ENCODE peak calls at places on chromosomes 6 and 20, in five cellular contexts. F, M, W, T and H are unnamed samples.

GRCh38 chr6:31178143-31179041 is 7.9 kb upstream of the POU5F1 start:
- DNase-seq in M (peak), W (no peak), T (no peak), F (peak), H (no peak)

GRCh38 chr6:37695857-37696219 is 1.8 kb downstream of the MDGA1 start:
- DNase-seq in W (no peak), M (no peak), T (no peak), F (no peak), H (no peak)

GRCh38 chr20:45340951-45341350 is 7.3 kb downstream of the SDC4 start:
- DNase-seq in T (no peak), W (no peak), M (no peak), F (no peak), H (no peak)

GRCh38 chr6:7035837-7036249 is 71.9 kb upstream of the RREB1 start:
- DNase-seq in W (peak), F (no peak), M (no peak), T (no peak), H (no peak)

GRCh38 chr6:150670311-150670710 is 70.6 kb downstream of the PLEKHG1 start:
- DNase-seq in T (no peak), M (no peak), W (no peak), F (no peak), H (no peak)

GRCh38 chr6:165854061-165854862 is 191.2 kb upstream of the PDE10A start:
- DNase-seq in M (no peak), W (no peak), T (no peak), F (no peak), H (no peak)

GRCh38 chr20:62819494-62820174 is 2.8 kb downstream of the COL9A3 start:
- DNase-seq in W (no peak), F (no peak), T (no peak), M (no peak), H (no peak)

GRCh38 chr20:45407067-45407745 is 883 bp upstream of the DBNDD2 start:
- DNase-seq in M (peak), T (no peak), W (no peak), F (no peak), H (peak)

GRCh38 chr20:5279661-5280060 is 37.1 kb downstream of the PROKR2 start:
- DNase-seq in M (no peak), F (no peak), T (no peak), W (peak), H (no peak)

GRCh38 chr6:148002067-148002466 is 340.6 kb upstream of the SASH1 start:
- DNase-seq in F (no peak), M (no peak), W (no peak), T (no peak), H (no peak)

GRCh38 chr6:118285791-118286190 is 262.3 kb upstream of the PLN start:
- DNase-seq in F (no peak), M (no peak), W (no peak), T (no peak), H (no peak)

GRCh38 chr6:125729983-125730382 is 19.4 kb upstream of the HEY2 start:
- DNase-seq in W (no peak), F (no peak), M (no peak), T (no peak), H (no peak)

GRCh38 chr6:144285548-144285797 is 338 bp downstream of the UTRN start:
- DNase-seq in F (no peak), M (no peak), W (no peak), T (no peak), H (no peak)

GRCh38 chr6:27865952-27866369 is 46.2 kb downstream of the OR2B2 start:
- DNase-seq in T (peak), F (peak), W (no peak), M (peak), H (no peak)

GRCh38 chr6:7424967-7425807 is 35.6 kb downstream of the RIOK1 start:
- DNase-seq in M (peak), T (no peak), W (no peak), F (no peak), H (no peak)

GRCh38 chr20:58271596-58272460 is 37.7 kb upstream of the RAB22A start:
- DNase-seq in M (no peak), T (no peak), W (no peak), F (no peak), H (no peak)

GRCh38 chr20:30281584-30282197 is 975.8 kb upstream of the DEFB115 start:
- DNase-seq in F (no peak), T (no peak), M (no peak), W (no peak), H (no peak)

GRCh38 chr20:38290829-38291581 is 13.0 kb upstream of the BPI start:
- DNase-seq in F (no peak), W (no peak), M (peak), T (peak), H (no peak)

GRCh38 chr6:44043479-44044153 is 83.6 kb downstream of the MRPL14 start:
- DNase-seq in W (no peak), T (no peak), F (no peak), M (no peak), H (no peak)

GRCh38 chr6:43216200-43216599 is 13.1 kb downstream of the DNPH1 start:
- DNase-seq in M (no peak), F (no peak), T (no peak), W (no peak), H (no peak)